ENCODE peak calls at places on chromosome 3, in four cellular contexts. G is GM12878, X is K562, J is H1. P is an unnamed sample.
A peak's percentile ranks its signal among the peaks of the same experiment; 100 is the strongest.

GRCh38 chr3:46665763-46666470 is 27.6 kb downstream of the ALS2CL start:
- DNase-seq in X (no peak), G (no peak), J (no peak), P (no peak)

GRCh38 chr3:158573714-158574113 is 2.7 kb downstream of the MLF1 start:
- DNase-seq in J (no peak), G (no peak), X (no peak), P (no peak)

GRCh38 chr3:32121137-32121536 is 14.7 kb downstream of the GPD1L start:
- DNase-seq in G (no peak), X (no peak), J (no peak), P (no peak)

GRCh38 chr3:170044795-170045244 is 7.0 kb downstream of the GPR160 start:
- DNase-seq in J (no peak), X (no peak), G (peak; percentile 91), P (no peak)

GRCh38 chr3:65605876-65606432 is 432.8 kb downstream of the MAGI1 start:
- DNase-seq in G (no peak), X (no peak), J (no peak), P (no peak)

GRCh38 chr3:122572940-122573412 is 4.5 kb upstream of the PARP15 start:
- DNase-seq in J (peak; percentile 15), X (no peak), G (peak; percentile 77), P (peak; percentile 41)

GRCh38 chr3:141129049-141130038 is 78.2 kb downstream of the SPSB4 start:
- DNase-seq in X (no peak), J (no peak), G (no peak), P (no peak)

GRCh38 chr3:41489205-41489604 is 289.9 kb downstream of the CTNNB1 start:
- DNase-seq in J (no peak), G (no peak), X (no peak), P (no peak)

GRCh38 chr3:123347205-123347604 is 101.7 kb downstream of the ADCY5 start:
- DNase-seq in X (no peak), J (no peak), G (no peak), P (no peak)

GRCh38 chr3:52315006-52315405 is 1.1 kb upstream of the DNAH1 start:
- DNase-seq in X (no peak), G (no peak), J (no peak), P (no peak)

GRCh38 chr3:183698760-183699159 is 1.2 kb downstream of the YEATS2 start:
- DNase-seq in G (no peak), J (no peak), X (no peak), P (peak; percentile 33)

GRCh38 chr3:15148614-15149013 is 49.7 kb upstream of the RBSN start:
- DNase-seq in G (no peak), J (peak; percentile 36), X (peak; percentile 52), P (no peak)

GRCh38 chr3:115792206-115792955 is 169.1 kb downstream of the GAP43 start:
- DNase-seq in G (no peak), X (no peak), J (no peak), P (peak; percentile 52)

GRCh38 chr3:71389191-71389590 is 194.3 kb downstream of the FOXP1 start:
- DNase-seq in X (no peak), G (no peak), J (no peak), P (no peak)

GRCh38 chr3:46710671-46711295 is 6.9 kb downstream of the PRSS50 start:
- DNase-seq in J (no peak), G (no peak), X (no peak), P (no peak)

GRCh38 chr3:110261141-110261540 is 810.5 kb upstream of the NECTIN3 start:
- DNase-seq in X (no peak), G (no peak), J (no peak), P (no peak)

GRCh38 chr3:49641921-49642707 is 32.0 kb upstream of the APEH start:
- DNase-seq in G (no peak), J (no peak), X (no peak), P (no peak)

GRCh38 chr3:187567741-187568140 is 102.5 kb downstream of the SST start:
- DNase-seq in J (no peak), X (no peak), G (no peak), P (peak; percentile 57)

GRCh38 chr3:158105710-158106438 is at the start of gene SHOX2:
- DNase-seq in G (no peak), J (no peak), X (peak; percentile 66), P (peak; percentile 46)

GRCh38 chr3:61964566-61964965 is 403.2 kb downstream of the PTPRG start:
- DNase-seq in G (no peak), X (no peak), J (no peak), P (peak; percentile 6)

GRCh38 chr3:141960731-141961130 is 84.3 kb downstream of the ATP1B3 start:
- DNase-seq in X (no peak), G (no peak), J (no peak), P (peak; percentile 52)

GRCh38 chr3:21417991-21418390 is 333.0 kb downstream of the ZNF385D start:
- DNase-seq in G (no peak), X (no peak), J (no peak), P (no peak)

GRCh38 chr3:196639517-196640500 is at the start of gene NRROS:
- DNase-seq in J (peak; percentile 41), G (no peak), X (peak; percentile 83), P (peak; percentile 38)

GRCh38 chr3:193869221-193870201 is 266.4 kb upstream of the HES1 start:
- DNase-seq in X (peak; percentile 33), J (peak; percentile 81), G (no peak), P (peak; percentile 91)

GRCh38 chr3:127440384-127440783 is 150.1 kb downstream of the TPRA1 start:
- DNase-seq in X (no peak), G (no peak), J (no peak), P (no peak)

GRCh38 chr3:50674349-50675178 is at the start of gene DOCK3:
- DNase-seq in J (no peak), G (no peak), X (peak; percentile 67), P (peak; percentile 36)

GRCh38 chr3:61631108-61631769 is 69.9 kb downstream of the PTPRG start:
- DNase-seq in G (no peak), J (no peak), X (no peak), P (no peak)

GRCh38 chr3:64815195-64815627 is 127.4 kb upstream of the ADAMTS9 start:
- DNase-seq in G (no peak), X (no peak), J (no peak), P (peak; percentile 59)

GRCh38 chr3:5019411-5020261 is 40.4 kb downstream of the BHLHE40 start:
- DNase-seq in X (peak; percentile 85), G (no peak), J (no peak), P (no peak)

GRCh38 chr3:140599496-140599895 is 78.4 kb upstream of the TRIM42 start:
- DNase-seq in G (no peak), J (no peak), X (no peak), P (no peak)

GRCh38 chr3:46019707-46020106 is 7.6 kb downstream of the XCR1 start:
- DNase-seq in G (no peak), X (no peak), J (no peak), P (no peak)

GRCh38 chr3:129161860-129162271 is 1.0 kb upstream of the ISY1 start:
- DNase-seq in J (no peak), G (no peak), X (no peak), P (peak; percentile 8)

GRCh38 chr3:71305246-71306206 is 278.0 kb downstream of the FOXP1 start:
- DNase-seq in X (no peak), J (peak; percentile 73), G (no peak), P (peak; percentile 57)

GRCh38 chr3:39911465-39912309 is 102.3 kb downstream of the MYRIP start:
- DNase-seq in G (no peak), J (no peak), X (no peak), P (no peak)

GRCh38 chr3:189975376-189975990 is 145.2 kb downstream of the P3H2 start:
- DNase-seq in G (no peak), X (no peak), J (no peak), P (peak; percentile 31)

DNA sequence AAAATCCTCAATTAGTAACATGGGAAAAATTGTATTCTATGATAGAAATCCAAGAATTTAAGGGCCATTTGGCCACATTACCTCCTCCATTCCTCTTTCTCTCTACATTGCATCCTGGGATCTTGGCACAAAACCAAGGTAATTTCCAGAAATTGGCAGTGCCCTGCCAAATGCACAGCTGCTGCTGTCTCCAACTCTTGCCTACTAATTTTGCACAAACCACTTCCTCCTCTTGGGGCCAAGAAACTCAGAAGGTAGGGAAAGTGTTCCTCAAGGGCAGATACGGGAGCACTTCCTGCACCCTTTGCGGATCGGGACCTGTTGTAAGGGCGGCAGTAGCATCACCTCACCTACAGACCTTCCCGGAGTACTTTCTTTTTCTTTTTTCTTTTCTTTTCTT is 57.8 kb downstream of the MAP3K13 start:
- DNase-seq in X (no peak), G (peak; percentile 11), J (no peak), P (no peak)
- TF ChIP-seq CHD1 in X (no peak), G (no peak), J (no peak), P (no peak)

GRCh38 chr3:171959532-171960044 is 79.8 kb upstream of the FNDC3B start:
- DNase-seq in G (no peak), X (no peak), J (no peak), P (no peak)
- TF ChIP-seq CHD1 in G (no peak), X (no peak), J (no peak), P (no peak)

GRCh38 chr3:134985841-134986520 is 190.9 kb downstream of the EPHB1 start:
- DNase-seq in J (no peak), X (no peak), G (no peak), P (no peak)
- TF ChIP-seq CHD1 in J (no peak), X (no peak), G (no peak), P (no peak)

GRCh38 chr3:155411500-155412223 is 118.2 kb upstream of the STRIT1 start:
- DNase-seq in X (no peak), J (no peak), G (no peak), P (no peak)

GRCh38 chr3:155417119-155417517 is 123.6 kb upstream of the STRIT1 start:
- DNase-seq in G (no peak), J (no peak), X (no peak), P (no peak)

GRCh38 chr3:155416500-155417118 is 123.1 kb upstream of the STRIT1 start:
- DNase-seq in X (no peak), G (no peak), J (no peak), P (peak; percentile 46)

GRCh38 chr3:155409336-155409735 is 115.9 kb upstream of the STRIT1 start:
- DNase-seq in X (no peak), J (no peak), G (no peak), P (no peak)

DNA sequence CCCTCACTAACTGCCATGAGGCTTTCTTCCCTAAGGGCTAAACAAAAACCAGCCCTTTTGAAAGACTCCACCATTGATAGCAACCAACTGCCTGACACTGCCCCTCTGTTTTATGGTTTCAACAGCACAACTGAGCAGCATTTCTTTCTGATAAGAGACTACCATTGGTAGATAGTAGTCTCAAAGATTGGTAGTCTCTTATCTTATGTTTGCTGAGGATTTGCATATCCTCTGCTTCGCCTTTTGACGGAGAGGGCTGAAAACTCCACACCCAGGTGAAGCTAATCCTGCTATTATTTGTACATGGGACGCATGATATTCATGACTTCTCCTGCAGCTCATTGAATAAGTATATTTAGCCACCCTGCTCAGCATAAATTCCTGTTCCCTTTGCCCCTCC is 119.4 kb upstream of the STRIT1 start:
- DNase-seq in G (no peak), J (no peak), X (no peak), P (no peak)
- TF ChIP-seq CHD1 in G (no peak), J (no peak), X (no peak), P (no peak)

DNA sequence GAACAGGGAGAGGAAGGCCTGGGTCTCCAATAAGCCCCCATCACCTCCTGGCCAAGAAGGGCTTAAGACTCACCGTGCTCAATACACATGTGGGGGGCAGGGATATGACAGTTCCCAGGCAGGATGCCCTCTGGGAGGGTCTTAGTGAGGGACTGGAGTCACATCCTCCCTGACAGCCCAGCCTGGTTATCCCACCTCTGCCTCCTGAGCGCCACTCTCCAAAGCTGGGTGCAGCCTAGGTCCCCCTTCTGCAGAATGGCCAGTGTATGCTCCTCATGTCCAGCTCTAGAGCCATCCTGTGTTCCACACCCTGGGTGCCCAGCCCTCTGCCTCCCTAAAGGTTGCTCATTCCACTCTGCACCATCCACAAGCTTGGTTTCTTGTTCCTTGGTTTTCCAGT is 1.2 kb upstream of the SHISA5 start:
- DNase-seq in X (no peak), J (no peak), G (no peak), P (no peak)
- TF ChIP-seq CHD1 in X (no peak), J (no peak), G (no peak), P (no peak)